ENCODE peak calls at places on chromosomes 11 and 22, in four cellular contexts. D is C1 segment of cervical spinal cord, L is psoas muscle, U is colonic mucosa. W is an unnamed sample.

GRCh38 chr22:37629928-37630327 is 9.5 kb upstream of the SH3BP1 start:
- DNase-seq in D (no peak), U (no peak), L (no peak), W (no peak)

GRCh38 chr11:110356769-110357671 is 60.6 kb upstream of the RDX start:
- DNase-seq in D (no peak), L (no peak), U (no peak), W (no peak)

GRCh38 chr11:68798221-68798813 is 43.4 kb downstream of the CPT1A start:
- DNase-seq in U (peak), L (peak), D (peak), W (no peak)

GRCh38 chr11:36471577-36471976 is 38.5 kb downstream of the TRAF6 start:
- DNase-seq in D (no peak), L (no peak), U (no peak), W (no peak)

GRCh38 chr11:79431535-79431934 is 9.3 kb downstream of the TENM4 start:
- DNase-seq in L (no peak), D (no peak), U (no peak), W (no peak)

GRCh38 chr11:57481915-57482781 is 21.8 kb downstream of the RTN4RL2 start:
- DNase-seq in D (no peak), L (no peak), U (no peak), W (no peak)

GRCh38 chr22:17158568-17159503 is at the start of gene HDHD5:
- DNase-seq in L (peak), U (peak), D (peak), W (peak)

GRCh38 chr11:14583252-14584105 is 60.1 kb upstream of the PDE3B start:
- DNase-seq in D (no peak), L (no peak), U (peak), W (no peak)

GRCh38 chr22:40031766-40032470 is 37.2 kb downstream of the FAM83F start:
- DNase-seq in D (no peak), L (peak), U (no peak), W (no peak)

GRCh38 chr11:121198491-121198890 is 94.1 kb upstream of the SC5D start:
- DNase-seq in D (no peak), L (no peak), U (no peak), W (no peak)

GRCh38 chr11:42555197-42555596 is 756.6 kb upstream of the API5 start:
- DNase-seq in U (no peak), D (no peak), L (no peak), W (no peak)

GRCh38 chr22:41524809-41525449 is 19.3 kb downstream of the POLR3H start:
- DNase-seq in U (peak), D (no peak), L (no peak), W (no peak)

GRCh38 chr11:66559141-66559861 is 9.1 kb downstream of the CTSF start:
- DNase-seq in D (no peak), U (no peak), L (peak), W (no peak)

GRCh38 chr22:42974223-42974622 is 40.7 kb downstream of the PACSIN2 start:
- DNase-seq in L (no peak), U (peak), D (no peak), W (no peak)

GRCh38 chr11:72930011-72930410 is 115.8 kb downstream of the ATG16L2 start:
- DNase-seq in D (no peak), L (no peak), U (no peak), W (no peak)

GRCh38 chr11:94987378-94987777 is 13.9 kb downstream of the KDM4D start:
- DNase-seq in L (no peak), U (no peak), D (no peak), W (no peak)